ENCODE peak calls at places on chromosomes 7 and 10, in seven cellular contexts. Y is tibial nerve, J is HCT116, F is heart right ventricle, E is psoas muscle, T is endodermal cell, O is upper lobe of right lung. W is an unnamed sample.

GRCh38 chr7:154640266-154640865 is 362.6 kb downstream of the PAXIP1 start:
- DNase-seq in Y (no peak), J (no peak), F (no peak), E (no peak), T (peak), O (no peak), W (no peak)

GRCh38 chr7:14786314-14786895 is 116.1 kb downstream of the DGKB start:
- DNase-seq in Y (no peak), J (no peak), F (no peak), E (no peak), T (peak), O (no peak), W (no peak)

GRCh38 chr10:92222603-92223275 is 68.1 kb downstream of the CPEB3 start:
- DNase-seq in Y (no peak), J (peak), F (no peak), E (no peak), T (no peak), O (no peak), W (no peak)

GRCh38 chr7:66837661-66838060 is 83.4 kb upstream of the TMEM248 start:
- DNase-seq in Y (no peak), J (no peak), F (no peak), E (no peak), T (no peak), O (no peak), W (no peak)

GRCh38 chr7:151485006-151485732 is 34.5 kb downstream of the RHEB start:
- DNase-seq in Y (no peak), J (peak), F (no peak), E (no peak), T (no peak), O (no peak), W (no peak)

GRCh38 chr10:44997105-44997748 is 3.5 kb upstream of the ZNF22 start:
- DNase-seq in Y (no peak), J (no peak), F (no peak), E (no peak), T (no peak), O (no peak), W (peak)

GRCh38 chr7:112898432-112899290 is 108.5 kb upstream of the TMEM168 start:
- DNase-seq in Y (no peak), J (peak), F (peak), E (no peak), T (peak), O (no peak), W (no peak)

GRCh38 chr10:80132299-80133139 is at the start of gene PLAC9:
- DNase-seq in Y (no peak), J (no peak), F (peak), E (peak), T (peak), O (no peak), W (no peak)

GRCh38 chr10:125684583-125684982 is 1.6 kb upstream of the TEX36 start:
- DNase-seq in Y (no peak), J (no peak), F (no peak), E (no peak), T (no peak), O (no peak), W (no peak)

GRCh38 chr10:70742537-70743429 is 42.4 kb downstream of the TBATA start:
- DNase-seq in Y (no peak), J (no peak), F (peak), E (no peak), T (no peak), O (peak), W (no peak)

GRCh38 chr10:102431452-102432124 is 786 bp downstream of the CUEDC2 start:
- DNase-seq in Y (no peak), J (no peak), F (no peak), E (no peak), T (no peak), O (no peak), W (no peak)
- TF ChIP-seq CTCF in Y (no peak), J (no peak), F (no peak), E (no peak), T (no peak), O (no peak), W (no peak)

GRCh38 chr7:129225931-129226572 is 1.2 kb downstream of the AHCYL2 start:
- DNase-seq in Y (no peak), J (no peak), F (no peak), E (no peak), T (no peak), O (no peak), W (no peak)

GRCh38 chr7:129224251-129225205 is at the start of gene AHCYL2:
- DNase-seq in Y (peak), J (peak), F (peak), E (peak), T (peak), O (peak), W (peak)

GRCh38 chr7:129225206-129225930 is 538 bp downstream of the AHCYL2 start:
- DNase-seq in Y (peak), J (no peak), F (peak), E (peak), T (peak), O (peak), W (peak)

GRCh38 chr7:129228633-129229032 is 3.8 kb downstream of the AHCYL2 start:
- DNase-seq in Y (no peak), J (no peak), F (no peak), E (no peak), T (no peak), O (no peak), W (no peak)

DNA sequence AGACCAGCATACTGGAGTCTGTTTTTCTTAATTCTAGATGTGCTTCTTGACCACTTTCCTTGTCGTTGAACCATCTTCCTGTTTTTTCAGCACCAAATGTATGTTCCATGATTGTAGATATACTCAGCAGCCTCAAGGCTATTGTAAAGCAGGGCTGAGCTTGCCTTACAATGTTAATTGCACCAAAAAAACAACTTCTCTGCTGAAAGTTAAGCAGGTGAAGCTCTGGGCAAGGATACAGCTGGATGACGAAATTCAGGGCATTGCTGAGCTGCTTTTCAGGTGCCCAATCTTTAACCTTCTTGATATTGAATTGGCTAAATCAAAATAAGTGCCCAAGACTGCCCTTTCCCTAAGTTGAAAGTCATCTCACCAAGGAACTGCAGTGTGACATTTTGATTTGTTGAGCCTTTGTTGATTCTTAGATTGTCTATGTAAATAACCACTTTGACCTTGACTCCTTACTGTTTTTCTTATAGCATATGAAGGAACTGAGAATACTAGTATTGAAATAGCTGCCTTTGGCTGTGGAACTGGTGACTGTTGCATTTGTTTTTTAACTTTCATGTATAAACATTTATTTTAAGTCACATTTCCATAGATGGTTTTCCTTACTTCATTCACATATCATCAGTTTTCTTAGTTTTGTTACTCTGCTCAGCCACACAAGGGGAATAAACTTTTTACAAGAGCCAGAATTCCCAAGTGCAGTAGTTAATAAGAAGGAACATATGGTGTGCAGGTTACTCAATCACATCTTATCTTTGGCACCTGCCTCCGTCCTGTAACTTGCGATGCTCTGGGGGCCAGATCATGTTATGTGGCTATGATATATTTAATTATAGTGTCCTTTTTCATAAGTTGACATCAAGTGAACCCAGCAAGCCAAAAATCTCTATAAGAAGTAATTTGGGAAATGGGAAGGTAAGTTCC is 3.1 kb downstream of the AHCYL2 start:
- DNase-seq in Y (no peak), J (no peak), F (no peak), E (no peak), T (no peak), O (no peak), W (no peak)
- H3K27ac ChIP-seq in Y (no peak), J (no peak), F (no peak), E (no peak), T (no peak), O (no peak), W (no peak)

GRCh38 chr7:130940326-130940725 is 206.3 kb upstream of the KLF14 start:
- DNase-seq in Y (no peak), J (no peak), F (no peak), E (no peak), T (no peak), O (no peak), W (no peak)
- H3K4me3 ChIP-seq in Y (no peak), J (no peak), F (no peak), E (peak), T (no peak), O (peak), W (no peak)

GRCh38 chr10:88286030-88286429 is 297.1 kb downstream of the RNLS start:
- DNase-seq in Y (no peak), J (no peak), F (no peak), E (no peak), T (no peak), O (no peak), W (no peak)
- TF ChIP-seq CTCF in Y (no peak), J (no peak), F (no peak), E (no peak), T (no peak), O (no peak), W (no peak)

W was measured in coronary artery.